ENCODE peak calls at places on chromosome 22, in nine cellular contexts. One of them, this sample, is unnamed.

GRCh38 chr22:19111140-19111539 is 11.1 kb downstream of the DGCR2 start:
- DNase-seq in activated CD8-positive, alpha-beta memory T cell treated with anti-CD3 and anti-CD28 coated beads for 24 hours: no peak
- DNase-seq in stimulated activated CD8-positive, alpha-beta memory T cell treated with anti-CD3 and anti-CD28 coated beads, Interleukin-4, amount 100 ng/mL, for 1 hour: no peak
- DNase-seq in fibroblast of pulmonary artery: no peak
- DNase-seq in HCEC 1CT: no peak
- DNase-seq in foreskin melanocyte: no peak
- DNase-seq in iPS-NIHi11: no peak
- DNase-seq in aorta: no peak
- DNase-seq in hypothalamus: no peak
- DNase-seq in this sample: no peak

GRCh38 chr22:44245438-44245837 is 64.7 kb downstream of the PARVG start:
- DNase-seq in hypothalamus: no peak
- DNase-seq in aorta: no peak
- DNase-seq in stimulated activated CD8-positive, alpha-beta memory T cell treated with anti-CD3 and anti-CD28 coated beads, Interleukin-4, amount 100 ng/mL, for 1 hour: no peak
- DNase-seq in fibroblast of pulmonary artery: no peak
- DNase-seq in HCEC 1CT: no peak
- DNase-seq in iPS-NIHi11: no peak
- DNase-seq in activated CD8-positive, alpha-beta memory T cell treated with anti-CD3 and anti-CD28 coated beads for 24 hours: peak
- DNase-seq in foreskin melanocyte: no peak
- DNase-seq in this sample: no peak

GRCh38 chr22:23110190-23110921 is 31.4 kb downstream of the RSPH14 start:
- DNase-seq in aorta: no peak
- DNase-seq in iPS-NIHi11: no peak
- DNase-seq in hypothalamus: no peak
- DNase-seq in fibroblast of pulmonary artery: no peak
- DNase-seq in activated CD8-positive, alpha-beta memory T cell treated with anti-CD3 and anti-CD28 coated beads for 24 hours: no peak
- DNase-seq in HCEC 1CT: no peak
- DNase-seq in foreskin melanocyte: no peak
- DNase-seq in stimulated activated CD8-positive, alpha-beta memory T cell treated with anti-CD3 and anti-CD28 coated beads, Interleukin-4, amount 100 ng/mL, for 1 hour: no peak
- DNase-seq in this sample: no peak

GRCh38 chr22:45349916-45350315 is 40.2 kb downstream of the FAM118A start:
- DNase-seq in aorta: no peak
- DNase-seq in foreskin melanocyte: no peak
- DNase-seq in hypothalamus: no peak
- DNase-seq in stimulated activated CD8-positive, alpha-beta memory T cell treated with anti-CD3 and anti-CD28 coated beads, Interleukin-4, amount 100 ng/mL, for 1 hour: no peak
- DNase-seq in HCEC 1CT: no peak
- DNase-seq in fibroblast of pulmonary artery: no peak
- DNase-seq in iPS-NIHi11: no peak
- DNase-seq in activated CD8-positive, alpha-beta memory T cell treated with anti-CD3 and anti-CD28 coated beads for 24 hours: no peak
- DNase-seq in this sample: no peak

GRCh38 chr22:17706451-17706900 is 67.8 kb downstream of the BID start:
- DNase-seq in fibroblast of pulmonary artery: peak
- DNase-seq in aorta: peak
- DNase-seq in stimulated activated CD8-positive, alpha-beta memory T cell treated with anti-CD3 and anti-CD28 coated beads, Interleukin-4, amount 100 ng/mL, for 1 hour: no peak
- DNase-seq in hypothalamus: peak
- DNase-seq in foreskin melanocyte: peak
- DNase-seq in activated CD8-positive, alpha-beta memory T cell treated with anti-CD3 and anti-CD28 coated beads for 24 hours: no peak
- DNase-seq in HCEC 1CT: peak
- DNase-seq in iPS-NIHi11: peak
- DNase-seq in this sample: peak

GRCh38 chr22:49235463-49236300 is 592.0 kb downstream of the BRD1 start:
- DNase-seq in hypothalamus: no peak
- DNase-seq in HCEC 1CT: no peak
- DNase-seq in fibroblast of pulmonary artery: no peak
- DNase-seq in iPS-NIHi11: peak
- DNase-seq in activated CD8-positive, alpha-beta memory T cell treated with anti-CD3 and anti-CD28 coated beads for 24 hours: no peak
- DNase-seq in foreskin melanocyte: no peak
- DNase-seq in aorta: no peak
- DNase-seq in stimulated activated CD8-positive, alpha-beta memory T cell treated with anti-CD3 and anti-CD28 coated beads, Interleukin-4, amount 100 ng/mL, for 1 hour: no peak
- DNase-seq in this sample: no peak

GRCh38 chr22:20779813-20780148 is 5.9 kb downstream of the SERPIND1 start:
- DNase-seq in iPS-NIHi11: no peak
- DNase-seq in HCEC 1CT: peak
- DNase-seq in hypothalamus: no peak
- DNase-seq in aorta: no peak
- DNase-seq in activated CD8-positive, alpha-beta memory T cell treated with anti-CD3 and anti-CD28 coated beads for 24 hours: no peak
- DNase-seq in foreskin melanocyte: no peak
- DNase-seq in stimulated activated CD8-positive, alpha-beta memory T cell treated with anti-CD3 and anti-CD28 coated beads, Interleukin-4, amount 100 ng/mL, for 1 hour: no peak
- DNase-seq in fibroblast of pulmonary artery: peak
- DNase-seq in this sample: no peak

GRCh38 chr22:18156878-18157713 is 7.1 kb downstream of the USP18 start:
- DNase-seq in foreskin melanocyte: peak
- DNase-seq in HCEC 1CT: peak
- DNase-seq in hypothalamus: peak
- DNase-seq in stimulated activated CD8-positive, alpha-beta memory T cell treated with anti-CD3 and anti-CD28 coated beads, Interleukin-4, amount 100 ng/mL, for 1 hour: no peak
- DNase-seq in fibroblast of pulmonary artery: peak
- DNase-seq in aorta: peak
- DNase-seq in iPS-NIHi11: peak
- DNase-seq in activated CD8-positive, alpha-beta memory T cell treated with anti-CD3 and anti-CD28 coated beads for 24 hours: peak
- DNase-seq in this sample: peak

GRCh38 chr22:44586337-44586990 is 88.4 kb upstream of the RTL6 start:
- DNase-seq in HCEC 1CT: no peak
- DNase-seq in hypothalamus: no peak
- DNase-seq in activated CD8-positive, alpha-beta memory T cell treated with anti-CD3 and anti-CD28 coated beads for 24 hours: no peak
- DNase-seq in fibroblast of pulmonary artery: no peak
- DNase-seq in foreskin melanocyte: no peak
- DNase-seq in aorta: peak
- DNase-seq in iPS-NIHi11: no peak
- DNase-seq in stimulated activated CD8-positive, alpha-beta memory T cell treated with anti-CD3 and anti-CD28 coated beads, Interleukin-4, amount 100 ng/mL, for 1 hour: no peak
- DNase-seq in this sample: no peak

GRCh38 chr22:28180804-28181203 is 261.7 kb upstream of the PITPNB start:
- DNase-seq in hypothalamus: no peak
- DNase-seq in HCEC 1CT: no peak
- DNase-seq in fibroblast of pulmonary artery: peak
- DNase-seq in stimulated activated CD8-positive, alpha-beta memory T cell treated with anti-CD3 and anti-CD28 coated beads, Interleukin-4, amount 100 ng/mL, for 1 hour: no peak
- DNase-seq in foreskin melanocyte: no peak
- DNase-seq in activated CD8-positive, alpha-beta memory T cell treated with anti-CD3 and anti-CD28 coated beads for 24 hours: no peak
- DNase-seq in iPS-NIHi11: no peak
- DNase-seq in aorta: no peak
- DNase-seq in this sample: no peak

GRCh38 chr22:37898441-37899181 is 7.5 kb upstream of the MICALL1 start:
- DNase-seq in fibroblast of pulmonary artery: peak
- DNase-seq in foreskin melanocyte: no peak
- DNase-seq in activated CD8-positive, alpha-beta memory T cell treated with anti-CD3 and anti-CD28 coated beads for 24 hours: no peak
- DNase-seq in hypothalamus: peak
- DNase-seq in aorta: no peak
- DNase-seq in iPS-NIHi11: no peak
- DNase-seq in stimulated activated CD8-positive, alpha-beta memory T cell treated with anti-CD3 and anti-CD28 coated beads, Interleukin-4, amount 100 ng/mL, for 1 hour: no peak
- DNase-seq in HCEC 1CT: no peak
- DNase-seq in this sample: no peak

GRCh38 chr22:37566903-37567798 is 6.9 kb downstream of the CDC42EP1 start:
- DNase-seq in hypothalamus: peak
- DNase-seq in activated CD8-positive, alpha-beta memory T cell treated with anti-CD3 and anti-CD28 coated beads for 24 hours: peak
- DNase-seq in HCEC 1CT: no peak
- DNase-seq in stimulated activated CD8-positive, alpha-beta memory T cell treated with anti-CD3 and anti-CD28 coated beads, Interleukin-4, amount 100 ng/mL, for 1 hour: peak
- DNase-seq in aorta: peak
- DNase-seq in foreskin melanocyte: no peak
- DNase-seq in fibroblast of pulmonary artery: peak
- DNase-seq in iPS-NIHi11: peak
- DNase-seq in this sample: peak

GRCh38 chr22:30649430-30650007 is 13.9 kb downstream of the SLC35E4 start:
- DNase-seq in aorta: peak
- DNase-seq in iPS-NIHi11: peak
- DNase-seq in fibroblast of pulmonary artery: peak
- DNase-seq in hypothalamus: no peak
- DNase-seq in activated CD8-positive, alpha-beta memory T cell treated with anti-CD3 and anti-CD28 coated beads for 24 hours: peak
- DNase-seq in foreskin melanocyte: no peak
- DNase-seq in stimulated activated CD8-positive, alpha-beta memory T cell treated with anti-CD3 and anti-CD28 coated beads, Interleukin-4, amount 100 ng/mL, for 1 hour: peak
- DNase-seq in HCEC 1CT: peak
- DNase-seq in this sample: peak

GRCh38 chr22:40423246-40423753 is 52.9 kb downstream of the SGSM3 start:
- DNase-seq in activated CD8-positive, alpha-beta memory T cell treated with anti-CD3 and anti-CD28 coated beads for 24 hours: no peak
- DNase-seq in hypothalamus: no peak
- DNase-seq in foreskin melanocyte: no peak
- DNase-seq in fibroblast of pulmonary artery: no peak
- DNase-seq in HCEC 1CT: no peak
- DNase-seq in stimulated activated CD8-positive, alpha-beta memory T cell treated with anti-CD3 and anti-CD28 coated beads, Interleukin-4, amount 100 ng/mL, for 1 hour: no peak
- DNase-seq in aorta: no peak
- DNase-seq in iPS-NIHi11: no peak
- DNase-seq in this sample: no peak

GRCh38 chr22:22936915-22937656 is 49.5 kb downstream of the IGLL5 start:
- DNase-seq in fibroblast of pulmonary artery: no peak
- DNase-seq in foreskin melanocyte: no peak
- DNase-seq in aorta: peak
- DNase-seq in HCEC 1CT: no peak
- DNase-seq in hypothalamus: no peak
- DNase-seq in activated CD8-positive, alpha-beta memory T cell treated with anti-CD3 and anti-CD28 coated beads for 24 hours: no peak
- DNase-seq in iPS-NIHi11: no peak
- DNase-seq in stimulated activated CD8-positive, alpha-beta memory T cell treated with anti-CD3 and anti-CD28 coated beads, Interleukin-4, amount 100 ng/mL, for 1 hour: no peak
- DNase-seq in this sample: no peak

This sample was measured in GM12865.